ENCODE peak calls at places on chromosomes 5 and 9, in eight cellular contexts. N is HuH-7, L is NCI-H2171 treated with DMSO at 0.1 percent for 48 hours, Z is NCI-H2029, X is stromal cell of bone marrow, E is pons, P is HAP-1, U is breast epithelium. O is an unnamed sample.

GRCh38 chr9:98583417-98583816 is 125.3 kb downstream of the GABBR2 start:
- DNase-seq in U (no peak), N (no peak), X (no peak), L (no peak), P (no peak), E (no peak), Z (no peak), O (no peak)

GRCh38 chr5:125409101-125409495 is 662.7 kb upstream of the ZNF608 start:
- DNase-seq in Z (peak), N (no peak), X (no peak), U (no peak), L (no peak), E (peak), P (peak), O (no peak)

GRCh38 chr5:139657363-139658321 is 9.5 kb downstream of the CXXC5 start:
- DNase-seq in U (no peak), L (no peak), Z (no peak), E (no peak), N (no peak), X (no peak), P (no peak), O (no peak)

GRCh38 chr5:442335-443238 is at the start of gene EXOC3:
- DNase-seq in U (peak), L (peak), X (peak), E (peak), P (peak), N (peak), Z (peak), O (no peak)

GRCh38 chr9:90142580-90142979 is 500.0 kb downstream of the DIRAS2 start:
- DNase-seq in N (peak), P (peak), U (no peak), E (peak), L (peak), X (peak), Z (peak), O (peak)

GRCh38 chr9:109411818-109412352 is 86.2 kb downstream of the PTPN3 start:
- DNase-seq in N (no peak), E (peak), Z (no peak), P (peak), L (peak), U (no peak), X (peak), O (no peak)

GRCh38 chr9:136762915-136763648 is 1.2 kb downstream of the LCN15 start:
- DNase-seq in X (no peak), U (no peak), E (no peak), L (no peak), N (peak), P (peak), Z (peak), O (no peak)

GRCh38 chr5:80129146-80129545 is 94.0 kb downstream of the THBS4 start:
- DNase-seq in X (no peak), E (no peak), N (no peak), Z (no peak), U (no peak), P (no peak), L (no peak), O (no peak)

GRCh38 chr9:68802525-68803015 is 97.5 kb downstream of the PIP5K1B start:
- DNase-seq in Z (no peak), U (no peak), X (no peak), L (no peak), P (no peak), E (no peak), N (no peak), O (no peak)

GRCh38 chr9:26656003-26656940 is 236.3 kb downstream of the CAAP1 start:
- DNase-seq in E (peak), Z (no peak), U (no peak), L (no peak), N (peak), P (peak), X (peak), O (no peak)

GRCh38 chr5:82676663-82677062 is 398.5 kb upstream of the RPS23 start:
- DNase-seq in P (no peak), E (no peak), U (no peak), Z (no peak), N (no peak), L (no peak), X (no peak), O (no peak)

GRCh38 chr9:114285166-114285867 is 37.6 kb upstream of the ORM1 start:
- DNase-seq in X (peak), E (no peak), Z (no peak), P (no peak), N (no peak), U (no peak), L (no peak), O (peak)

GRCh38 chr9:89794918-89795317 is 190.1 kb downstream of the GADD45G start:
- DNase-seq in L (no peak), U (no peak), Z (peak), E (no peak), P (no peak), X (no peak), N (no peak), O (no peak)

GRCh38 chr5:107389130-107389553 is 281.6 kb downstream of the EFNA5 start:
- DNase-seq in N (no peak), E (no peak), L (peak), X (peak), P (no peak), U (no peak), Z (peak), O (no peak)

GRCh38 chr5:171453056-171453725 is 33.7 kb downstream of the FGF18 start:
- DNase-seq in X (no peak), U (no peak), N (no peak), P (no peak), L (no peak), E (no peak), Z (no peak), O (no peak)

GRCh38 chr5:10626473-10627013 is 62.7 kb downstream of the ANKRD33B start:
- DNase-seq in Z (no peak), U (no peak), N (no peak), E (no peak), X (no peak), L (no peak), P (peak), O (no peak)

GRCh38 chr9:113875420-113875916 is 641 bp upstream of the ZNF618 start:
- DNase-seq in N (no peak), U (no peak), P (no peak), L (no peak), X (no peak), E (no peak), Z (no peak), O (no peak)

GRCh38 chr5:41835625-41836024 is 34.6 kb downstream of the OXCT1 start:
- DNase-seq in X (peak), Z (no peak), U (no peak), E (peak), N (no peak), L (peak), P (no peak), O (peak)

GRCh38 chr9:131095666-131096489 is 453 bp upstream of the AIF1L start:
- DNase-seq in E (peak), L (peak), X (no peak), N (peak), P (peak), U (no peak), Z (no peak), O (no peak)

GRCh38 chr5:90940227-90940995 is 381.8 kb downstream of the ADGRV1 start:
- DNase-seq in U (peak), N (no peak), X (peak), P (peak), L (peak), E (peak), Z (peak), O (peak)

GRCh38 chr5:180127682-180128670 is 56.4 kb upstream of the RNF130 start:
- DNase-seq in U (peak), Z (no peak), P (no peak), E (no peak), X (no peak), L (no peak), N (no peak), O (no peak)

GRCh38 chr9:75108571-75108970 is 20.3 kb downstream of the OSTF1 start:
- DNase-seq in Z (no peak), N (no peak), X (no peak), L (no peak), P (no peak), E (no peak), U (no peak), O (no peak)

GRCh38 chr9:130858734-130859705 is 24.0 kb downstream of the ABL1 start:
- DNase-seq in P (no peak), L (no peak), E (no peak), U (no peak), Z (no peak), N (no peak), X (no peak), O (no peak)

O was measured in skeletal muscle cell.